ENCODE peak calls at places on chromosomes 2 and 18, in nine cellular contexts. S is transverse colon, N is A549, T is tibial nerve, H is K562, A is ovary, E is suprapubic skin, M is stomach, O is esophagus muscularis mucosa. X is an unnamed sample.

GRCh38 chr2:119702918-119703401 is 24.0 kb downstream of the TMEM177 start:
- DNase-seq in S (peak; percentile 70), O (no peak), T (no peak), E (no peak), H (peak; percentile 78), N (peak; percentile 64), M (peak; percentile 80), A (peak; percentile 78), X (peak; percentile 83)

GRCh38 chr2:220961461-220961860 is 610.6 kb downstream of the EPHA4 start:
- DNase-seq in N (no peak), T (no peak), H (no peak), O (no peak), S (no peak), A (no peak), E (no peak), M (no peak), X (no peak)

GRCh38 chr2:174608866-174609214 is 11.2 kb upstream of the WIPF1 start:
- DNase-seq in T (no peak), S (no peak), N (no peak), O (peak; percentile 14), H (no peak), E (no peak), M (no peak), A (no peak), X (no peak)

GRCh38 chr2:111662039-111662740 is 221.8 kb downstream of the ANAPC1 start:
- DNase-seq in S (no peak), O (peak; percentile 45), N (no peak), H (no peak), M (no peak), E (no peak), A (no peak), T (no peak), X (no peak)

GRCh38 chr18:75183524-75183923 is 25.4 kb downstream of the PTGR3 start:
- DNase-seq in A (no peak), N (no peak), O (no peak), M (no peak), H (no peak), E (no peak), S (no peak), T (no peak), X (no peak)

GRCh38 chr2:8165550-8165949 is 516.3 kb upstream of the ID2 start:
- DNase-seq in H (no peak), A (no peak), O (no peak), N (no peak), T (no peak), M (no peak), E (no peak), S (no peak), X (no peak)

GRCh38 chr2:172552547-172553291 is 3.2 kb upstream of the PDK1 start:
- DNase-seq in A (no peak), E (no peak), S (no peak), T (no peak), O (no peak), M (no peak), H (peak; percentile 92), N (no peak), X (no peak)

GRCh38 chr2:173272895-173273294 is 81.8 kb upstream of the CDCA7 start:
- DNase-seq in H (no peak), T (no peak), O (no peak), A (no peak), E (no peak), N (no peak), M (no peak), S (no peak), X (no peak)

GRCh38 chr18:33720133-33720532 is 142.1 kb downstream of the ASXL3 start:
- DNase-seq in E (no peak), M (no peak), S (no peak), N (no peak), T (no peak), H (no peak), A (no peak), O (no peak), X (no peak)

GRCh38 chr18:63472380-63472779 is 4.4 kb upstream of the SERPINB5 start:
- DNase-seq in A (no peak), H (no peak), E (no peak), S (peak; percentile 48), O (no peak), M (no peak), T (no peak), N (peak; percentile 23), X (no peak)

GRCh38 chr2:54635554-54636152 is 87.8 kb upstream of the EML6 start:
- DNase-seq in M (no peak), O (no peak), S (no peak), N (no peak), A (no peak), T (no peak), E (no peak), H (no peak), X (no peak)

GRCh38 chr18:8450013-8450412 is 159.2 kb upstream of the RAB12 start:
- DNase-seq in H (peak; percentile 48), M (no peak), O (no peak), A (no peak), N (peak; percentile 20), S (no peak), E (peak; percentile 35), T (no peak), X (no peak)

GRCh38 chr2:44364604-44365003 is 2.9 kb downstream of the CAMKMT start:
- DNase-seq in H (peak; percentile 68), T (no peak), E (no peak), A (no peak), M (no peak), S (no peak), O (no peak), N (no peak), X (no peak)

GRCh38 chr2:70779911-70780580 is 10.4 kb downstream of the FIGLA start:
- DNase-seq in T (no peak), S (no peak), E (no peak), A (no peak), M (no peak), O (no peak), N (no peak), H (no peak), X (no peak)

GRCh38 chr2:216680951-216681629 is 14.3 kb downstream of the IGFBP5 start:
- DNase-seq in N (no peak), O (no peak), E (no peak), S (no peak), T (no peak), H (no peak), M (no peak), A (peak; percentile 50), X (peak; percentile 70)

GRCh38 chr2:201866643-201867310 is 60.4 kb downstream of the CDK15 start:
- DNase-seq in O (no peak), A (no peak), M (no peak), S (no peak), H (no peak), N (no peak), T (no peak), E (no peak), X (no peak)

GRCh38 chr2:98870516-98871158 is 65.4 kb downstream of the CRACDL start:
- DNase-seq in A (no peak), S (no peak), H (peak; percentile 9), E (no peak), O (peak; percentile 82), N (no peak), T (no peak), M (no peak), X (no peak)

GRCh38 chr2:108385411-108386071 is 7.8 kb downstream of the SULT1C4 start:
- DNase-seq in O (no peak), M (no peak), E (no peak), H (no peak), N (peak; percentile 52), S (no peak), A (no peak), T (no peak), X (no peak)

GRCh38 chr2:70125498-70125898 is 38.2 kb downstream of the PCBP1 start:
- DNase-seq in O (no peak), E (no peak), M (no peak), H (no peak), A (peak; percentile 36), T (no peak), N (no peak), S (no peak), X (no peak)

GRCh38 chr2:189124175-189124574 is 55.4 kb downstream of the COL5A2 start:
- DNase-seq in E (no peak), H (no peak), S (no peak), A (no peak), M (no peak), N (peak; percentile 10), O (no peak), T (no peak), X (no peak)
- TF ChIP-seq EP300 in E (no peak), H (no peak), S (no peak), A (no peak), M (no peak), N (no peak), O (no peak), T (no peak), X (no peak)

DNA sequence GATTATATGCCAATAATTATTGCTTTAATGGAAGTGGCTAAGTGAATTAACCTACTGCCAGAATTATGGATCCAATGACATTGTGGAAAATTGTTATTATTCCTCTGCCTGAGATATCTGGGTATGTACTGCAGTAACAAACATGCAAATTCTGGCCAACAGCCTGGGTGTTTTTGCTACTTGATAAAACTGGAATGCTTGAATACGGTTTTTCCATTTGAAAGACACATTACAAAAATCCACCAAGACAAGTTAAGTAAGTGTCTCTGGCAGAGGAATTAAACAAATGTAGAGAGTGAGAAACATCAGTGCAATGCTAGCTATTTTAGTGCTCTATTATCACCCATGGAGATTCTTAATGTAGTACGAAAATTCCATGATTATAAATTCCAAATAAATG is 312.4 kb upstream of the MEIS1 start:
- DNase-seq in S (no peak), T (no peak), A (no peak), H (no peak), M (no peak), E (no peak), N (no peak), O (no peak), X (no peak)
- TF ChIP-seq EP300 in S (no peak), T (no peak), A (no peak), H (no peak), M (no peak), E (no peak), N (no peak), O (no peak), X (no peak)

DNA sequence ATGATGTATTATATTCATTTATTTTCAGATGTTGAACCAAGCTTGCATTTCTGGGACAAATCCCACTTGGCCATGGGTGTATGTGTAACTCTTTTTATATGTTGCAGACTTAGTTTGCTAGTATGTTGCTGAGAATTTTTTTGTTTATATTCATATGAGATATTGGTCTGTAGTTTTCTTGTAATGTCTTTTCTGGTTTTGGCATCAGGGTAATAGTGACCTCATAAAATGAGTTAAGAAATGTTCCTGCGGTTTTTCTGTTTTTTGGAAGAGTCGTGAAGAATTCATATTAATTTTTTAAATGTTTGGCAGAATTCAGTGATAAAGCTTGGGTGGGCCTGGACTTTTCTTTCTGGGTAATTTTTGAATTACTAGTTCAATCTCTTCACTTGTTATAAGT is 88.7 kb downstream of the ASB1 start:
- DNase-seq in O (no peak), N (no peak), S (no peak), H (no peak), A (no peak), T (no peak), M (no peak), E (no peak), X (no peak)
- TF ChIP-seq EP300 in O (no peak), N (no peak), S (no peak), H (no peak), A (no peak), T (no peak), M (no peak), E (no peak), X (no peak)

GRCh38 chr2:97840198-97840597 is 126.8 kb downstream of the ZAP70 start:
- DNase-seq in O (no peak), H (no peak), T (no peak), M (no peak), N (no peak), E (no peak), S (no peak), A (no peak), X (no peak)

GRCh38 chr2:97834610-97835009 is 121.2 kb downstream of the ZAP70 start:
- DNase-seq in E (no peak), O (no peak), S (no peak), M (no peak), H (no peak), N (no peak), T (no peak), A (no peak), X (no peak)
- TF ChIP-seq EP300 in E (no peak), O (no peak), S (no peak), M (no peak), H (no peak), N (no peak), T (no peak), A (no peak), X (no peak)